ENCODE peak calls at places on chromosomes 1 and 21, in nine cellular contexts. One of them, this sample, is unnamed.

GRCh38 chr1:173409613-173410012 is 67.5 kb upstream of the PRDX6 start:
- DNase-seq in D341Med: no peak
- DNase-seq in heart right ventricle: peak
- DNase-seq in T1000: no peak
- DNase-seq in KBM-7: peak
- DNase-seq in Daoy: peak
- DNase-seq in epithelial cell of esophagus: peak
- DNase-seq in GDM1: peak
- DNase-seq in pulmonary artery endothelial cell: no peak
- DNase-seq in this sample: peak

GRCh38 chr21:15667824-15668223 is 62.0 kb upstream of the USP25 start:
- DNase-seq in D341Med: no peak
- DNase-seq in heart right ventricle: no peak
- DNase-seq in T1000: no peak
- DNase-seq in KBM-7: no peak
- DNase-seq in Daoy: no peak
- DNase-seq in epithelial cell of esophagus: no peak
- DNase-seq in GDM1: no peak
- DNase-seq in pulmonary artery endothelial cell: no peak
- DNase-seq in this sample: no peak

GRCh38 chr1:153526132-153526543 is 9.7 kb downstream of the S100A6 start:
- DNase-seq in D341Med: no peak
- DNase-seq in heart right ventricle: no peak
- DNase-seq in T1000: no peak
- DNase-seq in KBM-7: peak
- DNase-seq in Daoy: no peak
- DNase-seq in epithelial cell of esophagus: peak
- DNase-seq in GDM1: no peak
- DNase-seq in pulmonary artery endothelial cell: no peak
- DNase-seq in this sample: peak

GRCh38 chr1:27575861-27576331 is 28.0 kb downstream of the AHDC1 start:
- DNase-seq in D341Med: no peak
- DNase-seq in heart right ventricle: peak
- DNase-seq in T1000: no peak
- DNase-seq in KBM-7: no peak
- DNase-seq in Daoy: peak
- DNase-seq in epithelial cell of esophagus: peak
- DNase-seq in GDM1: no peak
- DNase-seq in pulmonary artery endothelial cell: no peak
- DNase-seq in this sample: peak

GRCh38 chr1:29381426-29381825 is 145.1 kb downstream of the PTPRU start:
- DNase-seq in D341Med: no peak
- DNase-seq in heart right ventricle: no peak
- DNase-seq in T1000: no peak
- DNase-seq in KBM-7: no peak
- DNase-seq in Daoy: no peak
- DNase-seq in epithelial cell of esophagus: no peak
- DNase-seq in GDM1: no peak
- DNase-seq in pulmonary artery endothelial cell: no peak
- DNase-seq in this sample: no peak

GRCh38 chr1:229843627-229844238 is 217.7 kb downstream of the URB2 start:
- DNase-seq in D341Med: no peak
- DNase-seq in heart right ventricle: peak
- DNase-seq in T1000: no peak
- DNase-seq in KBM-7: no peak
- DNase-seq in Daoy: peak
- DNase-seq in epithelial cell of esophagus: peak
- DNase-seq in GDM1: no peak
- DNase-seq in pulmonary artery endothelial cell: no peak
- DNase-seq in this sample: no peak

GRCh38 chr1:29409616-29410015 is 173.3 kb downstream of the PTPRU start:
- DNase-seq in D341Med: no peak
- DNase-seq in heart right ventricle: no peak
- DNase-seq in T1000: no peak
- DNase-seq in KBM-7: no peak
- DNase-seq in Daoy: no peak
- DNase-seq in epithelial cell of esophagus: no peak
- DNase-seq in GDM1: no peak
- DNase-seq in pulmonary artery endothelial cell: no peak
- DNase-seq in this sample: no peak

GRCh38 chr21:40631201-40631600 is 215.8 kb downstream of the DSCAM start:
- DNase-seq in D341Med: no peak
- DNase-seq in heart right ventricle: no peak
- DNase-seq in T1000: no peak
- DNase-seq in KBM-7: no peak
- DNase-seq in Daoy: peak
- DNase-seq in epithelial cell of esophagus: peak
- DNase-seq in GDM1: no peak
- DNase-seq in pulmonary artery endothelial cell: no peak
- DNase-seq in this sample: no peak

GRCh38 chr1:153790996-153791855 is 16.0 kb downstream of the SLC27A3 start:
- DNase-seq in D341Med: no peak
- DNase-seq in heart right ventricle: no peak
- DNase-seq in T1000: no peak
- DNase-seq in KBM-7: peak
- DNase-seq in Daoy: peak
- DNase-seq in epithelial cell of esophagus: no peak
- DNase-seq in GDM1: peak
- DNase-seq in pulmonary artery endothelial cell: no peak
- DNase-seq in this sample: peak

GRCh38 chr1:78561856-78562255 is 58.4 kb upstream of the IFI44L start:
- DNase-seq in D341Med: no peak
- DNase-seq in heart right ventricle: no peak
- DNase-seq in T1000: no peak
- DNase-seq in KBM-7: no peak
- DNase-seq in Daoy: no peak
- DNase-seq in epithelial cell of esophagus: no peak
- DNase-seq in GDM1: no peak
- DNase-seq in pulmonary artery endothelial cell: no peak
- DNase-seq in this sample: no peak

GRCh38 chr1:108749081-108749480 is 2.6 kb downstream of the STXBP3 start:
- DNase-seq in D341Med: no peak
- DNase-seq in heart right ventricle: no peak
- DNase-seq in T1000: no peak
- DNase-seq in KBM-7: no peak
- DNase-seq in Daoy: no peak
- DNase-seq in epithelial cell of esophagus: peak
- DNase-seq in GDM1: no peak
- DNase-seq in pulmonary artery endothelial cell: no peak
- DNase-seq in this sample: no peak

GRCh38 chr21:45147473-45148315 is 73.3 kb downstream of the ADARB1 start:
- DNase-seq in D341Med: no peak
- DNase-seq in heart right ventricle: no peak
- DNase-seq in T1000: no peak
- DNase-seq in KBM-7: no peak
- DNase-seq in Daoy: no peak
- DNase-seq in epithelial cell of esophagus: peak
- DNase-seq in GDM1: no peak
- DNase-seq in pulmonary artery endothelial cell: no peak
- DNase-seq in this sample: peak

GRCh38 chr1:111841189-111841588 is 85.5 kb downstream of the DDX20 start:
- DNase-seq in D341Med: no peak
- DNase-seq in heart right ventricle: no peak
- DNase-seq in T1000: no peak
- DNase-seq in KBM-7: no peak
- DNase-seq in Daoy: no peak
- DNase-seq in epithelial cell of esophagus: no peak
- DNase-seq in GDM1: no peak
- DNase-seq in pulmonary artery endothelial cell: no peak
- DNase-seq in this sample: no peak

GRCh38 chr21:39612233-39613028 is at the start of gene B3GALT5:
- DNase-seq in D341Med: no peak
- DNase-seq in heart right ventricle: no peak
- DNase-seq in T1000: no peak
- DNase-seq in KBM-7: no peak
- DNase-seq in Daoy: peak
- DNase-seq in epithelial cell of esophagus: peak
- DNase-seq in GDM1: no peak
- DNase-seq in pulmonary artery endothelial cell: no peak
- DNase-seq in this sample: no peak

GRCh38 chr1:160767417-160768294 is 28.3 kb upstream of the LY9 start:
- DNase-seq in D341Med: no peak
- DNase-seq in heart right ventricle: no peak
- DNase-seq in T1000: no peak
- DNase-seq in KBM-7: no peak
- DNase-seq in Daoy: peak
- DNase-seq in epithelial cell of esophagus: peak
- DNase-seq in GDM1: no peak
- DNase-seq in pulmonary artery endothelial cell: no peak
- DNase-seq in this sample: no peak

GRCh38 chr1:46401964-46402626 is 8.0 kb downstream of the FAAH start:
- DNase-seq in D341Med: no peak
- DNase-seq in heart right ventricle: peak
- DNase-seq in T1000: no peak
- DNase-seq in KBM-7: peak
- DNase-seq in Daoy: peak
- DNase-seq in epithelial cell of esophagus: peak
- DNase-seq in GDM1: no peak
- DNase-seq in pulmonary artery endothelial cell: peak
- DNase-seq in this sample: peak

GRCh38 chr1:244920911-244921310 is 56.6 kb upstream of the HNRNPU start:
- DNase-seq in D341Med: no peak
- DNase-seq in heart right ventricle: peak
- DNase-seq in T1000: no peak
- DNase-seq in KBM-7: peak
- DNase-seq in Daoy: no peak
- DNase-seq in epithelial cell of esophagus: no peak
- DNase-seq in GDM1: no peak
- DNase-seq in pulmonary artery endothelial cell: no peak
- DNase-seq in this sample: peak

GRCh38 chr1:27416387-27417111 is 24.1 kb downstream of the GPR3 start:
- DNase-seq in D341Med: peak
- DNase-seq in heart right ventricle: peak
- DNase-seq in T1000: no peak
- DNase-seq in KBM-7: peak
- DNase-seq in Daoy: peak
- DNase-seq in epithelial cell of esophagus: peak
- DNase-seq in GDM1: peak
- DNase-seq in pulmonary artery endothelial cell: no peak
- DNase-seq in this sample: no peak

GRCh38 chr1:84539972-84540371 is 33.6 kb upstream of the GNG5 start:
- DNase-seq in D341Med: no peak
- DNase-seq in heart right ventricle: no peak
- DNase-seq in T1000: no peak
- DNase-seq in KBM-7: no peak
- DNase-seq in Daoy: peak
- DNase-seq in epithelial cell of esophagus: peak
- DNase-seq in GDM1: no peak
- DNase-seq in pulmonary artery endothelial cell: no peak
- DNase-seq in this sample: no peak

GRCh38 chr1:2834741-2835564 is 33.5 kb upstream of the TTC34 start:
- DNase-seq in D341Med: no peak
- DNase-seq in heart right ventricle: no peak
- DNase-seq in T1000: no peak
- DNase-seq in KBM-7: no peak
- DNase-seq in Daoy: no peak
- DNase-seq in epithelial cell of esophagus: no peak
- DNase-seq in GDM1: no peak
- DNase-seq in pulmonary artery endothelial cell: no peak
- DNase-seq in this sample: no peak

GRCh38 chr1:59103457-59103856 is 193.4 kb upstream of the FGGY start:
- DNase-seq in D341Med: no peak
- DNase-seq in heart right ventricle: no peak
- DNase-seq in T1000: no peak
- DNase-seq in KBM-7: no peak
- DNase-seq in Daoy: no peak
- DNase-seq in epithelial cell of esophagus: no peak
- DNase-seq in GDM1: no peak
- DNase-seq in pulmonary artery endothelial cell: no peak
- DNase-seq in this sample: no peak

GRCh38 chr1:17624540-17625256 is 85.2 kb downstream of the ARHGEF10L start:
- DNase-seq in D341Med: no peak
- DNase-seq in heart right ventricle: peak
- DNase-seq in T1000: peak
- DNase-seq in KBM-7: no peak
- DNase-seq in Daoy: peak
- DNase-seq in epithelial cell of esophagus: peak
- DNase-seq in GDM1: no peak
- DNase-seq in pulmonary artery endothelial cell: no peak
- DNase-seq in this sample: peak

GRCh38 chr21:28580585-28580984 is 412.1 kb downstream of the LTN1 start:
- DNase-seq in D341Med: no peak
- DNase-seq in heart right ventricle: no peak
- DNase-seq in T1000: no peak
- DNase-seq in KBM-7: no peak
- DNase-seq in Daoy: no peak
- DNase-seq in epithelial cell of esophagus: no peak
- DNase-seq in GDM1: no peak
- DNase-seq in pulmonary artery endothelial cell: no peak
- DNase-seq in this sample: no peak

GRCh38 chr1:215076312-215076711 is 6.2 kb upstream of the KCNK2 start:
- DNase-seq in D341Med: peak
- DNase-seq in heart right ventricle: no peak
- DNase-seq in T1000: no peak
- DNase-seq in KBM-7: peak
- DNase-seq in Daoy: peak
- DNase-seq in epithelial cell of esophagus: peak
- DNase-seq in GDM1: no peak
- DNase-seq in pulmonary artery endothelial cell: no peak
- DNase-seq in this sample: no peak

GRCh38 chr1:19038096-19038495 is 81.6 kb upstream of the IFFO2 start:
- DNase-seq in D341Med: peak
- DNase-seq in heart right ventricle: no peak
- DNase-seq in T1000: no peak
- DNase-seq in KBM-7: no peak
- DNase-seq in Daoy: no peak
- DNase-seq in epithelial cell of esophagus: no peak
- DNase-seq in GDM1: no peak
- DNase-seq in pulmonary artery endothelial cell: no peak
- DNase-seq in this sample: no peak

GRCh38 chr1:208007319-208007937 is 96.5 kb upstream of the CD34 start:
- DNase-seq in D341Med: no peak
- DNase-seq in heart right ventricle: no peak
- DNase-seq in T1000: no peak
- DNase-seq in KBM-7: no peak
- DNase-seq in Daoy: no peak
- DNase-seq in epithelial cell of esophagus: no peak
- DNase-seq in GDM1: no peak
- DNase-seq in pulmonary artery endothelial cell: no peak
- DNase-seq in this sample: no peak

GRCh38 chr1:184116287-184116686 is 64.8 kb downstream of the TSEN15 start:
- DNase-seq in D341Med: no peak
- DNase-seq in heart right ventricle: no peak
- DNase-seq in T1000: no peak
- DNase-seq in KBM-7: no peak
- DNase-seq in Daoy: peak
- DNase-seq in epithelial cell of esophagus: no peak
- DNase-seq in GDM1: no peak
- DNase-seq in pulmonary artery endothelial cell: no peak
- DNase-seq in this sample: no peak

GRCh38 chr1:202107321-202107761 is 15.4 kb upstream of the GPR37L1 start:
- DNase-seq in D341Med: peak
- DNase-seq in heart right ventricle: peak
- DNase-seq in T1000: no peak
- DNase-seq in KBM-7: no peak
- DNase-seq in Daoy: peak
- DNase-seq in epithelial cell of esophagus: no peak
- DNase-seq in GDM1: no peak
- DNase-seq in pulmonary artery endothelial cell: no peak
- DNase-seq in this sample: no peak

GRCh38 chr1:8438449-8438848 is 120.5 kb downstream of the SLC45A1 start:
- DNase-seq in D341Med: no peak
- DNase-seq in heart right ventricle: no peak
- DNase-seq in T1000: no peak
- DNase-seq in KBM-7: no peak
- DNase-seq in Daoy: no peak
- DNase-seq in epithelial cell of esophagus: no peak
- DNase-seq in GDM1: no peak
- DNase-seq in pulmonary artery endothelial cell: no peak
- DNase-seq in this sample: no peak

GRCh38 chr1:226967665-226968064 is 27.6 kb downstream of the COQ8A start:
- DNase-seq in D341Med: no peak
- DNase-seq in heart right ventricle: no peak
- DNase-seq in T1000: no peak
- DNase-seq in KBM-7: no peak
- DNase-seq in Daoy: no peak
- DNase-seq in epithelial cell of esophagus: peak
- DNase-seq in GDM1: no peak
- DNase-seq in pulmonary artery endothelial cell: no peak
- DNase-seq in this sample: no peak

GRCh38 chr1:161081519-161081918 is 7.8 kb downstream of the NECTIN4 start:
- DNase-seq in D341Med: no peak
- DNase-seq in heart right ventricle: no peak
- DNase-seq in T1000: no peak
- DNase-seq in KBM-7: no peak
- DNase-seq in Daoy: no peak
- DNase-seq in epithelial cell of esophagus: peak
- DNase-seq in GDM1: no peak
- DNase-seq in pulmonary artery endothelial cell: no peak
- DNase-seq in this sample: no peak